ENCODE peak calls at places on chromosomes 4 and X, in seven cellular contexts. M, S, X, H, J, U and B are unnamed samples.

GRCh38 chrX:13151806-13152510 is 107.5 kb upstream of the FAM9C start:
- DNase-seq in H (no peak), M (no peak), X (no peak), J (no peak), U (no peak), S (peak), B (no peak)

GRCh38 chr4:184850431-184851199 is 24.8 kb upstream of the ACSL1 start:
- DNase-seq in M (no peak), J (no peak), H (no peak), X (no peak), U (no peak), S (no peak), B (peak)

GRCh38 chr4:114137984-114138383 is 158.5 kb upstream of the ARSJ start:
- DNase-seq in U (no peak), M (no peak), H (no peak), X (no peak), S (no peak), J (no peak), B (no peak)

GRCh38 chrX:116409224-116409623 is 27.2 kb upstream of the SLC6A14 start:
- DNase-seq in J (no peak), S (no peak), M (no peak), U (no peak), X (no peak), H (no peak), B (no peak)

GRCh38 chr4:46441116-46441859 is 51.4 kb upstream of the GABRA2 start:
- DNase-seq in X (no peak), M (no peak), U (no peak), J (no peak), S (no peak), H (no peak), B (no peak)

GRCh38 chr4:156764145-156764544 is 207.5 kb downstream of the PDGFC start:
- DNase-seq in S (no peak), H (no peak), X (no peak), J (no peak), M (no peak), U (no peak), B (no peak)

GRCh38 chr4:27082786-27083185 is 222.1 kb downstream of the STIM2 start:
- DNase-seq in S (no peak), U (no peak), J (no peak), X (no peak), M (no peak), H (no peak), B (no peak)

GRCh38 chr4:153022233-153022632 is 86.1 kb downstream of the FHDC1 start:
- DNase-seq in H (no peak), S (peak), M (peak), J (no peak), X (no peak), U (peak), B (no peak)

GRCh38 chrX:39821011-39821708 is 276.6 kb downstream of the BCOR start:
- DNase-seq in U (no peak), M (no peak), X (peak), J (peak), S (peak), H (peak), B (peak)

GRCh38 chrX:2679534-2680485 is 11.3 kb upstream of the CD99 start:
- DNase-seq in H (no peak), M (peak), S (no peak), J (no peak), X (no peak), U (no peak), B (no peak)

GRCh38 chr4:166458756-166459155 is 585.7 kb downstream of the TLL1 start:
- DNase-seq in M (peak), J (no peak), H (no peak), S (no peak), U (no peak), X (no peak), B (no peak)

GRCh38 chrX:41722816-41723215 is 1.2 kb upstream of the GPR82 start:
- DNase-seq in M (peak), J (no peak), X (no peak), U (no peak), S (no peak), H (no peak), B (no peak)

GRCh38 chr4:134027931-134028330 is 173.7 kb downstream of the PABPC4L start:
- DNase-seq in J (peak), U (no peak), S (no peak), H (no peak), M (peak), X (no peak), B (no peak)

GRCh38 chr4:41039312-41039711 is 175.0 kb downstream of the APBB2 start:
- DNase-seq in X (no peak), M (no peak), U (no peak), J (no peak), H (no peak), S (no peak), B (no peak)

GRCh38 chrX:2608638-2609430 is 82.3 kb upstream of the CD99 start:
- DNase-seq in S (peak), U (no peak), X (peak), M (peak), H (no peak), J (peak), B (peak)

GRCh38 chr4:973431-974397 is at the start of gene DGKQ:
- DNase-seq in M (no peak), H (no peak), S (peak), J (peak), X (peak), U (no peak), B (peak)

GRCh38 chrX:84219551-84219950 is 31.6 kb upstream of the RPS6KA6 start:
- DNase-seq in H (no peak), M (peak), U (no peak), J (no peak), S (no peak), X (no peak), B (no peak)

GRCh38 chrX:39396358-39396995 is 595.2 kb downstream of the MID1IP1 start:
- DNase-seq in J (no peak), H (no peak), M (no peak), U (no peak), X (no peak), S (no peak), B (no peak)

GRCh38 chrX:1554469-1555210 is 17.7 kb upstream of the P2RY8 start:
- DNase-seq in X (no peak), S (peak), M (no peak), U (no peak), J (no peak), H (no peak), B (no peak)

GRCh38 chr4:41104155-41104554 is 110.2 kb downstream of the APBB2 start:
- DNase-seq in S (no peak), M (no peak), X (no peak), J (no peak), H (no peak), U (no peak), B (no peak)

GRCh38 chrX:25015486-25016360 is at the start of gene ARX:
- DNase-seq in U (no peak), X (peak), S (peak), M (peak), J (no peak), H (no peak), B (peak)

GRCh38 chr4:27714073-27714472 is 853.4 kb downstream of the STIM2 start:
- DNase-seq in H (no peak), J (no peak), U (no peak), X (no peak), S (no peak), M (peak), B (no peak)

GRCh38 chr4:51943221-51943620 is 76.9 kb downstream of the LRRC66 start:
- DNase-seq in M (no peak), H (no peak), J (peak), U (no peak), S (no peak), X (no peak), B (no peak)

GRCh38 chr4:185469539-185470154 is 1.9 kb downstream of the CCDC110 start:
- DNase-seq in M (no peak), S (no peak), X (no peak), U (no peak), J (no peak), H (no peak), B (no peak)

GRCh38 chr4:70902577-70903281 is 560 bp downstream of the MOB1B start:
- DNase-seq in M (peak), U (peak), H (no peak), X (no peak), S (no peak), J (peak), B (peak)

GRCh38 chr4:118076958-118077766 is 42.9 kb downstream of the NDST3 start:
- DNase-seq in U (no peak), S (peak), H (no peak), M (peak), J (peak), X (peak), B (peak)

GRCh38 chr4:106316773-106317409 is 541 bp downstream of the AIMP1 start:
- DNase-seq in S (no peak), H (no peak), U (no peak), X (no peak), M (no peak), J (no peak), B (no peak)

GRCh38 chr4:12488672-12489071 is 995.5 kb downstream of the RAB28 start:
- DNase-seq in M (no peak), U (no peak), J (no peak), H (no peak), S (peak), X (no peak), B (no peak)

GRCh38 chr4:54104907-54105306 is 4.9 kb downstream of the GSX2 start:
- DNase-seq in H (no peak), X (no peak), S (no peak), J (no peak), M (no peak), U (no peak), B (no peak)

GRCh38 chrX:44303119-44303518 is 40.4 kb downstream of the EFHC2 start:
- DNase-seq in J (no peak), M (no peak), H (no peak), U (no peak), X (no peak), S (no peak), B (no peak)